ENCODE peak calls at places on chromosomes 12 and 14, in nine cellular contexts. Q, G, X, O, E, S, C, B and T are unnamed samples.

GRCh38 chr12:121223283-121223946 is 13.5 kb downstream of the P2RX4 start:
- DNase-seq in Q (no peak), G (no peak), X (no peak), O (no peak), E (no peak), S (no peak), C (no peak), B (no peak), T (no peak)

GRCh38 chr12:4392223-4392742 is 12.8 kb upstream of the FGF23 start:
- DNase-seq in Q (peak; percentile 83), G (peak; percentile 22), X (no peak), O (no peak), E (peak; percentile 15), S (no peak), C (no peak), B (no peak), T (no peak)

GRCh38 chr14:74661726-74662450 is 49.9 kb upstream of the LTBP2 start:
- DNase-seq in Q (no peak), G (no peak), X (no peak), O (no peak), E (no peak), S (no peak), C (no peak), B (no peak), T (no peak)

GRCh38 chr14:68877993-68878575 is 85.2 kb upstream of the ZFP36L1 start:
- DNase-seq in Q (no peak), G (no peak), X (no peak), O (no peak), E (no peak), S (peak; percentile 15), C (no peak), B (no peak), T (no peak)

GRCh38 chr12:64544796-64545382 is 65.4 kb upstream of the RASSF3 start:
- DNase-seq in Q (no peak), G (no peak), X (no peak), O (no peak), E (no peak), S (no peak), C (no peak), B (no peak), T (no peak)

GRCh38 chr12:89470741-89471504 is 53.7 kb downstream of the GALNT4 start:
- DNase-seq in Q (peak; percentile 65), G (no peak), X (no peak), O (peak; percentile 77), E (no peak), S (no peak), C (no peak), B (peak; percentile 68), T (no peak)

GRCh38 chr12:115205755-115206308 is 521.9 kb upstream of the TBX3 start:
- DNase-seq in Q (no peak), G (no peak), X (no peak), O (no peak), E (no peak), S (no peak), C (no peak), B (no peak), T (no peak)

GRCh38 chr12:53091756-53092155 is 5.7 kb upstream of the IGFBP6 start:
- DNase-seq in Q (no peak), G (no peak), X (no peak), O (no peak), E (no peak), S (no peak), C (no peak), B (no peak), T (no peak)

GRCh38 chr14:54852215-54852614 is 50.4 kb downstream of the GCH1 start:
- DNase-seq in Q (no peak), G (no peak), X (no peak), O (no peak), E (no peak), S (no peak), C (no peak), B (no peak), T (no peak)

GRCh38 chr12:3655331-3655900 is 97.5 kb downstream of the CRACR2A start:
- DNase-seq in Q (peak; percentile 68), G (no peak), X (no peak), O (peak; percentile 17), E (peak; percentile 51), S (no peak), C (no peak), B (no peak), T (no peak)

GRCh38 chr14:24389266-24389855 is 9.4 kb upstream of the NYNRIN start:
- DNase-seq in Q (no peak), G (no peak), X (no peak), O (peak; percentile 83), E (no peak), S (no peak), C (no peak), B (peak; percentile 64), T (no peak)

GRCh38 chr12:52063986-52064649 is 5.7 kb upstream of the ATG101 start:
- DNase-seq in Q (no peak), G (peak; percentile 79), X (no peak), O (peak; percentile 91), E (no peak), S (no peak), C (no peak), B (peak; percentile 97), T (no peak)

GRCh38 chr12:56596815-56597214 is 33.3 kb downstream of the BAZ2A start:
- DNase-seq in Q (no peak), G (no peak), X (no peak), O (no peak), E (peak; percentile 38), S (peak; percentile 38), C (no peak), B (no peak), T (no peak)

GRCh38 chr12:56591961-56592360 is 38.2 kb downstream of the BAZ2A start:
- DNase-seq in Q (no peak), G (no peak), X (no peak), O (peak; percentile 22), E (no peak), S (no peak), C (no peak), B (peak; percentile 26), T (no peak)

GRCh38 chr12:56590237-56590830 is 39.8 kb downstream of the BAZ2A start:
- DNase-seq in Q (peak; percentile 12), G (no peak), X (no peak), O (peak; percentile 38), E (no peak), S (no peak), C (no peak), B (peak; percentile 17), T (no peak)

GRCh38 chr12:56591111-56591510 is 39.0 kb downstream of the BAZ2A start:
- DNase-seq in Q (no peak), G (no peak), X (no peak), O (no peak), E (no peak), S (no peak), C (no peak), B (no peak), T (no peak)

DNA sequence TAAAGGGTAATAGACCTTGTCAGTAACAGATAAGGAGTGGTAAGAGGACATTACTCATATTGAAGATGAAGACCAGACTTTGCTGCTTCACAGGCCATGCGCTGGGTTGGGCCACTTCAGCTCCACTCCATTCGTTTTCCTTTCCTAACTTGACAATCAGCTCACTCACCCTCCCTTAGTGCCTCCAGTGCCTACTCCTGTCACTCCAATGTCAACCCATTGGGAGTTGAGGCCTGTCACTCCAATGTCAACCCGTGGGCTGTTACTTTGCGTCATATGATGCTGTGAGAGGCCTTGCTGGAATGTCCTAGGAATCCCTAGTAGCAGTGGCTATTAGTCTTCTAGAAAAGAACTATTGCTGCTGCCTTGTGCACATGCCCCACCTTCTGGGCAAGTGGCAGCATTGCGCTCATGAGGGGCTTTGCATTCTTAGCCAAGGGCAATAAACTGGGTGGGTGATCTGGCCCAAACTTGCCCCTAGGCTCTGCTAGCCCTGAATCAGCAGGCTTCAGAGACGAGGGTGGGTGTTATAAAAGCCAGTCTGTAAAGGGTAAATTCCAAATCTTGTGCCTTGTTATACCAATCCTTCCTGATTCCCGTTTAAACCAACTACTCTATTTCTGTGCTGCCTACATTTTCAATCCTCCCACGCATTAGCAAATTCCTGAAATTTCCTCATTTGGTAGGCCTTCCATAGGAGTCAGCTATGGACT is 36.1 kb downstream of the BAZ2A start:
- DNase-seq in Q (peak; percentile 77), G (peak; percentile 42), X (peak; percentile 72), O (peak; percentile 86), E (peak; percentile 64), S (peak; percentile 79), C (peak; percentile 68), B (peak; percentile 81), T (no peak)
- TF ChIP-seq CTCF in Q (peak; percentile 95), G (peak; percentile 79), X (peak; percentile 60), O (peak; percentile 93), E (peak; percentile 84), S (peak; percentile 73), C (peak; percentile 73), B (peak; percentile 90), T (peak; percentile 89)

DNA sequence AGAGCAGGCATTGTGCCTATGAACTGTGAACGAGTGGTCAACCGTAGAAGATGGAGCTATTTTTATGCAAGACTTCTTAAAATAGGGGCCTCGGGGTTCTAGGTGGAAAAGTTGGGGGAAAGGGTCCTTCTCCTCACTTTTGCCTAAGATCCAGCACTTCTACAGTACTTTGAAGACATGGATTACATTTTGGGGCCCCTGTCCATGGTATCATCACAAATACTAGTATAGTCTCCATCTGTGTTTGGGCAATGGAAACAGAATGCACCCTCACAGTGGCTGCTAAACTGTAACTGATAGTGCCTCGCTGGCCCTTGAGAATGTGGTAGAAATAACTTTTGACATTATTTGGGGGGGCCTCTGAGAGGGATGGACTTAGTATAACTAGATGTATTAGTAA is 5.5 kb upstream of the CCDC184 start:
- DNase-seq in Q (no peak), G (no peak), X (no peak), O (no peak), E (no peak), S (no peak), C (no peak), B (no peak), T (no peak)
- H3K4me3 ChIP-seq in Q (no peak overlapping the region), G (no peak overlapping the region), X (no peak overlapping the region), O (no peak overlapping the region), E (no peak overlapping the region), S (no peak overlapping the region), C (no peak overlapping the region), B (no peak overlapping the region), T (no peak overlapping the region)

DNA sequence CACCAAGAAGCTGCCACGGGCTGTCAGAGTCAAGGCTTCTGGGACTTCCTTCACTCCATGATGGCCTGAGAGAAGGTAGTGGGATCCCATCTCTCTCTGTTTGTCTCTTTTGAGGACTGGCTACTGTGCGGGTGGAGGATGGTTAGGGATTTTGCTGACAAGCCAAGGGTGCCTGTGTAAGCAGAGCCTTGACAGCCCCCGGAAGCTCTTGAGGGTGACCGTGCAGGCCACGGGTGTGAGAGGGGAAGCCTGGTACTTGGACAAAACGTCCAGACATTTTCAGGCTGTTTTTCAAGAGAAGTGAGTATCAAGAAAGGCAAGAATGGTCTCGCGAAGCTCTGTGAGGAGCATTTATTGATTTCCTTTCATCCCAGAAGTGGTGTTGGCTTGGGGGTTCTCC is 352.4 kb downstream of the DPF3 start:
- DNase-seq in Q (no peak), G (no peak), X (no peak), O (no peak), E (no peak), S (no peak), C (no peak), B (no peak), T (no peak)
- TF ChIP-seq CTCF in Q (no peak), G (no peak), X (no peak), O (no peak), E (no peak), S (no peak), C (no peak), B (no peak), T (no peak)

DNA sequence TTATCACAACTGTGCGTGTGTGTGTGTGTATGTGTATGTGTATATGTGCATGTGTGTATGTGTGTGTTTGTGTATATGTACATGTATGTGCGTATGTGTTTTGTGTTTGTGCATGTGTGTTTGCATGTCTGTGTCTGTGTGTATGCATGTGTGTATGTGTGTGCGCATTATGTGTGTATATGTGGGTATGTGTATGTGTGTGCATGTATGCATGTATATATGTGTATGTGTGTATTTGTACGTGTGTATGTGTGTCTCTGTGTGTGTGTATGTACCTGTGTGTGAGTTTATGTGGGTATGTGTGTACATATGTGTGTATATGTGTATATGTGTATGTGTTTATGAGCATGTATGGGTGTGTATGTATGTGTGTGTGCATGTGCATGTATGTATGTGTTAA is 37.6 kb upstream of the PIWIL1 start:
- DNase-seq in Q (no peak), G (no peak), X (no peak), O (no peak), E (no peak), S (no peak), C (no peak), B (no peak), T (no peak)
- H3K4me3 ChIP-seq in Q (no peak overlapping the region), G (no peak overlapping the region), X (no peak overlapping the region), O (no peak overlapping the region), E (no peak overlapping the region), S (no peak overlapping the region), C (no peak overlapping the region), B (no peak overlapping the region), T (no peak overlapping the region)